ENCODE peak calls at places on chromosomes 1 and 21, in eight cellular contexts. X is upper lobe of right lung, B is psoas muscle, F is heart left ventricle, J is GM06990, V is A549, T is choroid plexus epithelial cell, M is astrocyte. A is an unnamed sample.

GRCh38 chr1:84156210-84156621 is 12.1 kb downstream of the PRKACB start:
- DNase-seq in V (peak; percentile 67), B (no peak), F (no peak), X (no peak), M (peak; percentile 92), T (peak; percentile 84), J (no peak), A (peak; percentile 44)

GRCh38 chr1:13748610-13749505 is 48.9 kb downstream of the PRDM2 start:
- DNase-seq in V (peak; percentile 92), M (peak; percentile 89), J (peak; percentile 96), F (peak; percentile 99), X (peak; percentile 99), T (peak; percentile 96), B (peak; percentile 99), A (peak; percentile 64)

GRCh38 chr1:60874703-60875102 is 207.7 kb upstream of the NFIA start:
- DNase-seq in F (no peak), V (peak; percentile 2), M (peak; percentile 55), T (peak; percentile 45), J (no peak), B (no peak), X (no peak), A (no peak)

GRCh38 chr21:45496151-45496967 is 45.9 kb downstream of the SLC19A1 start:
- DNase-seq in F (peak; percentile 12), M (no peak), V (no peak), X (peak; percentile 44), J (no peak), T (no peak), B (peak; percentile 6), A (no peak)

GRCh38 chr1:172964864-172965263 is 85.9 kb downstream of the TNFSF18 start:
- DNase-seq in M (no peak), T (no peak), F (no peak), J (no peak), X (no peak), B (no peak), V (no peak), A (no peak)

GRCh38 chr1:234512376-234512965 is 33.5 kb upstream of the TARBP1 start:
- DNase-seq in V (no peak), M (no peak), T (no peak), B (no peak), X (peak; percentile 71), F (no peak), J (no peak), A (no peak)

GRCh38 chr21:46618738-46619369 is 14.0 kb upstream of the S100B start:
- DNase-seq in M (no peak), X (no peak), V (no peak), F (no peak), T (peak; percentile 11), J (no peak), B (no peak), A (no peak)

GRCh38 chr21:32193066-32193465 is 85.8 kb downstream of the MIS18A start:
- DNase-seq in X (no peak), F (no peak), V (no peak), M (no peak), B (no peak), J (no peak), T (no peak), A (no peak)

GRCh38 chr1:163796394-163796821 is 474.7 kb downstream of the NUF2 start:
- DNase-seq in B (no peak), T (no peak), V (peak; percentile 29), X (no peak), J (no peak), M (peak; percentile 15), F (no peak), A (no peak)

GRCh38 chr1:158999301-159000069 is 10.2 kb upstream of the IFI16 start:
- DNase-seq in F (peak; percentile 85), V (peak; percentile 3), X (no peak), B (peak; percentile 75), M (peak; percentile 91), T (peak; percentile 95), J (no peak), A (peak; percentile 79)

GRCh38 chr1:183914283-183914682 is 109.4 kb downstream of the RGL1 start:
- DNase-seq in J (no peak), F (no peak), M (peak; percentile 21), B (no peak), V (no peak), X (no peak), T (peak; percentile 49), A (no peak)

GRCh38 chr1:186923434-186923833 is 94.7 kb downstream of the PLA2G4A start:
- DNase-seq in X (no peak), B (no peak), J (peak; percentile 15), F (no peak), V (no peak), T (peak; percentile 21), M (no peak), A (no peak)

GRCh38 chr1:22350987-22351756 is 100.5 kb upstream of the ZBTB40 start:
- DNase-seq in M (no peak), B (no peak), F (no peak), X (peak; percentile 40), V (no peak), T (no peak), J (no peak), A (no peak)

GRCh38 chr1:64598100-64598571 is 128.2 kb downstream of the CACHD1 start:
- DNase-seq in M (peak; percentile 78), F (no peak), T (peak; percentile 78), X (no peak), B (no peak), V (peak; percentile 41), J (no peak), A (peak; percentile 54)

GRCh38 chr1:40868051-40868723 is 6.0 kb upstream of the CITED4 start:
- DNase-seq in T (peak; percentile 93), V (peak; percentile 77), M (peak; percentile 77), F (no peak), J (no peak), B (no peak), X (no peak), A (peak; percentile 46)

GRCh38 chr21:25901580-25901979 is 166.8 kb downstream of the GABPA start:
- DNase-seq in F (no peak), X (no peak), T (no peak), V (no peak), M (no peak), B (no peak), J (no peak), A (no peak)

GRCh38 chr1:4000811-4001251 is 100.8 kb upstream of the C1orf174 start:
- DNase-seq in V (no peak), F (no peak), T (no peak), X (peak; percentile 54), B (no peak), M (no peak), J (no peak), A (no peak)

GRCh38 chr1:19824541-19824940 is 9.5 kb upstream of the RNF186 start:
- DNase-seq in V (no peak), B (no peak), M (peak; percentile 4), T (peak; percentile 48), J (no peak), X (no peak), F (no peak), A (no peak)

GRCh38 chr1:206455681-206456344 is 14.5 kb upstream of the IKBKE start:
- DNase-seq in B (no peak), X (no peak), V (no peak), J (no peak), T (peak; percentile 50), F (no peak), M (no peak), A (no peak)

GRCh38 chr1:90452491-90452890 is 264.6 kb downstream of the BARHL2 start:
- DNase-seq in M (no peak), B (no peak), V (no peak), T (no peak), J (no peak), X (no peak), F (no peak), A (no peak)

GRCh38 chr21:28635541-28635940 is 357.1 kb downstream of the LTN1 start:
- DNase-seq in X (no peak), J (no peak), V (no peak), T (no peak), B (no peak), M (no peak), F (no peak), A (no peak)

GRCh38 chr21:43375006-43375826 is 51.7 kb downstream of the SIK1 start:
- DNase-seq in B (peak; percentile 5), T (no peak), X (no peak), V (no peak), F (no peak), J (no peak), M (no peak), A (no peak)

DNA sequence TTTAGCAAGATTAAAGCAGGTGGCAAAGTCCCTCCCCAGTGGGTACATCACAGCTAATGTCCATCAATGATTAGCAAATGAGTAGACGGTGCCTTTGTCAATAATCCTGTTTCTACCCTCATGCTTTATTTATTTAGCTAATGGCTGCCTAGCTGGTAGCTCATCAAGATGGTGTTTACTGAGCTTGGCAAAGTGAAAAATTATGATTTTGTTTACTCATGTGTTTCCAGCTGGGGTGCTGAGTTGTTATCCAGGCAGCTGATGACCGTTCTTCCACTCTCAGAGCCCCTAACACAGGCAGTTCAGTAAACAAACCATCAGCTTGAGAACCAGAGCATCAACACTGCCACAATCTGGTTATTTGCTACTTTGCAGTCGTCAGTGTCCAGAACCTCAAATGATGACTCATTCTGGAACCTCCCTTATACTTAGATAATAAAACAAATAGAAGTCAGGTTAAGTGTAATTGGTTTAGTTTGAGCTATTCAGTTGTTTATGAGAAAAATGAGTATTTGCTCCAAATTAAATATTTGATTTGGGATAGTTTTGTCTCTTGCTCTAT is 163.9 kb downstream of the ST6GALNAC5 start:
- DNase-seq in X (no peak), B (no peak), V (peak; percentile 75), F (no peak), J (no peak), T (peak; percentile 79), M (peak; percentile 42), A (peak; percentile 33)
- TF ChIP-seq CTCF in X (no peak), B (no peak), V (no peak), F (no peak), J (peak; percentile 12), T (peak; percentile 36), M (no peak), A (no peak)

GRCh38 chr1:101943237-101943636 is 53.5 kb downstream of the OLFM3 start:
- DNase-seq in X (no peak), F (no peak), J (no peak), B (no peak), V (no peak), T (no peak), M (no peak), A (no peak)
- H3K4me3 ChIP-seq in X (no peak overlapping the region), F (no peak overlapping the region), J (no peak overlapping the region), B (no peak overlapping the region), V (no peak overlapping the region), T (no peak overlapping the region), M (no peak overlapping the region), A (no peak overlapping the region)

GRCh38 chr1:12594490-12594889 is 23.5 kb downstream of the DHRS3 start:
- DNase-seq in B (no peak), M (no peak), X (no peak), V (no peak), F (peak; percentile 25), T (no peak), J (no peak), A (no peak)
- TF ChIP-seq CTCF in B (no peak), M (no peak), X (no peak), V (no peak), F (no peak), T (peak; percentile 28), J (no peak), A (no peak)

DNA sequence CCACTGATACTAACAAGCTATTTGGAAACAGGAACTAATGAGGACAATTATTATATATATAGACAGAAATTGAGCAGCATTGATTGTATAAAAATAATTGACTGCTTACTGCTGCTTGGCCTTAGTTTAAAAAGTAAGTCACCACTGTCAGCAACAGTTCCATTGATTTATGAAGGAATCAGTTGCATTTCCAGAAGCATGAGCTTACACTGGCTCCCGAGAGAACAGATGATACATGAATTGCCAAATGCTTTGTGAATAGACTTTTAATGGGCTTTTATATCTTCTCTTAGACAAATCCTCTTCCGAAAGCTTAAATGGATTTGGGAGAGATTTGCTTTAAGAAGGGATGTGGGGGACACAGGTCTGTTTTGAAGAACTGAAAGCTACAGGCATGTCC is 7.5 kb downstream of the FHAD1 start:
- DNase-seq in X (no peak), J (no peak), M (no peak), B (no peak), F (no peak), V (no peak), T (no peak), A (no peak)
- H3K4me3 ChIP-seq in X (no peak overlapping the region), J (no peak overlapping the region), M (no peak overlapping the region), B (no peak overlapping the region), F (no peak overlapping the region), V (no peak overlapping the region), T (no peak overlapping the region), A (no peak overlapping the region)

A was measured in AG04449.